ENCODE peak calls at places on chromosomes 7 and 10, in five cellular contexts. V is breast epithelium; I is cardiac muscle cell; Y is naive thymus-derived CD4-positive, alpha-beta T cell; C is CD8-positive, alpha-beta memory T cell. X is an unnamed sample. For H3K4me1, the result is how much of the 10 kb centered on the place peaks cover.

GRCh38 chr10:87507879-87508278 is 3.2 kb downstream of the MINPP1 start:
- DNase-seq in Y (no peak), I (no peak), C (no peak), V (no peak), X (no peak)

GRCh38 chr10:74548676-74549075 is 277.7 kb upstream of the KAT6B start:
- DNase-seq in V (no peak), I (no peak), Y (no peak), C (no peak), X (no peak)

GRCh38 chr7:149261321-149261828 is 621 bp upstream of the ZNF783 start:
- DNase-seq in I (peak), V (no peak), C (no peak), Y (no peak), X (no peak)

GRCh38 chr7:123594813-123595241 is 6.8 kb upstream of the ASB15 start:
- DNase-seq in C (no peak), V (no peak), Y (no peak), I (no peak), X (no peak)

GRCh38 chr7:24480501-24480900 is 92.8 kb upstream of the PALS2 start:
- DNase-seq in Y (no peak), C (no peak), I (no peak), V (no peak), X (no peak)

GRCh38 chr7:84100866-84101265 is 93.7 kb downstream of the SEMA3A start:
- DNase-seq in C (no peak), I (peak), V (no peak), Y (no peak), X (no peak)

GRCh38 chr7:143388491-143389101 is 7.5 kb downstream of the ZYX start:
- DNase-seq in Y (no peak), I (peak), V (no peak), C (no peak), X (no peak)

GRCh38 chr10:132698761-132699391 is 87.1 kb downstream of the NKX6-2 start:
- DNase-seq in C (no peak), Y (no peak), V (peak), I (no peak), X (no peak)

GRCh38 chr10:110511734-110512449 is 14.2 kb downstream of the DUSP5 start:
- DNase-seq in Y (no peak), C (no peak), I (peak), V (no peak), X (no peak)

GRCh38 chr7:100632951-100633717 is 8.2 kb downstream of the TFR2 start:
- DNase-seq in Y (peak), C (peak), V (no peak), I (peak), X (peak)

GRCh38 chr10:6239213-6239991 is 36.7 kb downstream of the PFKFB3 start:
- DNase-seq in Y (no peak), V (peak), C (peak), I (peak), X (no peak)

DNA sequence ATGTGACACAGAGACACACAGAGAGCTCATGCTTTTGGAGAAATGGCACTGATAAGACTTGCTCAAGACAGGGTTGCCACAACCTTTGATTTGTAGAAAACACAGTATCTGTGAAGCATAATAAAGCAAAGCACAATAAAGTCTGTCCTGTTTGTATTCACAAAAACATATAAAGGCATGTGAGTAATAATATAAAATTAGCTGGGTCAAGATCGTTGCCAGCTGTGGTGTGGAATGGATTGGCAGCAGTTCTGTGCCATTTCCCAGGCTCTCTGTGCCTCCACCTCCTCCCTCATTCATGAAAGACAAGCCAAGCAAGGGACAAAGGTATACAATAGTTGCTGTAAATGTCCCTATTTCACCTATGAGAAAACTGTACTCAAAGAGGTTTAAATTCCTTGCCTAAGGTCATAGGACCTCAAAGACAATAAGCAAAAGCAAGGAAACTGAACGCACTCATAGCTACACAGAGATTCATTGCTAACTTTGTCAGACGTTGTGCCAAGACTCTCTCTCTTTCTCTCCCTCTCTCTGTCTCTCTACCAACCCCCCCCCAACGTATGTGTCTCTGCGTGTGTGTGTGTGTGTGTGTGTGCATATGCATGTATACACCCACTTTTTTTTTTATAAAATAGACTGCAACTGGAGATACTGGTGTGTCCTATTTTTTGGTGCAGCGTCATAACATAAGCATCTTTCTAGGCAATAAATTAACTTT is 31.8 kb downstream of the CHST3 start:
- DNase-seq in C (no peak), V (no peak), Y (no peak), I (peak), X (no peak)
- H3K4me1 ChIP-seq in C (under half), V (under half), Y (under half), I (under half), X (half or more)

DNA sequence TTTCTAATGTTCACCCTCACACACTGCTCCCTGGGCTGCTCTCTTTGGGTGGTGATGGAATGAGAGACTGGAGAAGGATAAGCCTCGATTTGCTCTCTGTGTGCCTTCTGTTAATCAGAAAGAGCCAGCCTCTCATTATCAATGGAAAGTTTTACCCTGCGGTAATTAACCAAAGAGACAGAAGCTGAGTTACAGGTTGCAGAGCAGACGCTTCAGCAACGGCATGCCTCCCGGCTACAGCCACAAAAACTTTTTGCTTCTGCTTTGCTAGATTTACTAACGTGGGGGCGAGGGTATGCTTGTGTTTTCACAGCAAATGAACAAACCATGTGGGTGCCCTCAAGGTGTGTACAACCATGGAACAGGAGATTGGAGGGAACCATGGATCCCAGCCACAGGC is 18.0 kb downstream of the GIMAP4 start:
- DNase-seq in I (no peak), C (no peak), Y (no peak), V (no peak), X (no peak)
- H3K27ac ChIP-seq in I (no peak), C (no peak), Y (peak), V (peak), X (peak)

GRCh38 chr7:155296788-155297516 is 726 bp upstream of the INSIG1 start:
- DNase-seq in Y (peak), V (peak), C (peak), I (peak), X (peak)

GRCh38 chr7:155298288-155298833 is 683 bp downstream of the INSIG1 start:
- DNase-seq in I (no peak), V (no peak), C (peak), Y (peak), X (peak)

GRCh38 chr7:155295511-155295910 is 2.2 kb upstream of the INSIG1 start:
- DNase-seq in C (no peak), I (no peak), Y (no peak), V (no peak), X (no peak)

GRCh38 chr7:155297517-155298287 is at the start of gene INSIG1:
- DNase-seq in V (peak), Y (peak), I (peak), C (peak), X (peak)

GRCh38 chr7:155296006-155296787 is 1.5 kb upstream of the INSIG1 start:
- DNase-seq in I (no peak), Y (no peak), V (no peak), C (no peak), X (no peak)
- H3K4me1 ChIP-seq in I (under half), Y (under half), V (under half), C (under half), X (under half)

GRCh38 chr10:72695496-72695895 is 3.6 kb downstream of the MCU start:
- DNase-seq in V (no peak), Y (no peak), I (no peak), C (no peak), X (no peak)
- H3K27ac ChIP-seq in V (no peak), Y (no peak), I (no peak), C (no peak), X (no peak)

GRCh38 chr10:125812128-125812527 is 10.9 kb downstream of the UROS start:
- DNase-seq in I (peak), Y (no peak), V (no peak), C (no peak), X (no peak)

GRCh38 chr10:125820705-125821104 is 2.4 kb downstream of the UROS start:
- DNase-seq in V (no peak), C (no peak), I (no peak), Y (no peak), X (no peak)

GRCh38 chr10:125817318-125817946 is 5.6 kb downstream of the UROS start:
- DNase-seq in Y (no peak), I (no peak), C (no peak), V (no peak), X (no peak)

GRCh38 chr10:125815764-125816163 is 7.3 kb downstream of the UROS start:
- DNase-seq in C (no peak), V (no peak), I (no peak), Y (no peak), X (no peak)

DNA sequence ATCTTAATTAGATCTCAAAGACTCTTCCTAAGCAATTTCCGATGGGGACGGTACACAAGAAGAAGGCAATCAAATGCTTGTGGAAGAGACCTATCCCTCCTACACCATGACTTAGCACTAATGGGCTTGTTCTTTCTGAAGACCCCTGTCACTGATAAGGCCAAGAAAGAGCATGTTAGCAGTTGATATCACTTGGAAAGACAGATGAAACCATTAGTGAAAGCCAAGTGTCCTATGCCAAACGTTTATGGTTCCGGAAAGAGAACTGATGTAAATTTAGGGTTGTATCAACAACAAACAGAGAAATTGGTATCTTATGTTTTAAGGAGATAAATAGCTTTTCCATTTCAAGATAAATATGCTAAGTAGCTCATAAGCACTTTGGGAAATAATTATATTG is 6.5 kb downstream of the UROS start:
- DNase-seq in Y (no peak), C (no peak), I (no peak), V (no peak), X (no peak)
- H3K4me1 ChIP-seq in Y (under half), C (under half), I (under half), V (under half), X (under half)

GRCh38 chr10:69733791-69734261 is 67.9 kb upstream of the COL13A1 start:
- DNase-seq in I (peak), V (no peak), Y (no peak), C (no peak), X (no peak)

GRCh38 chr10:69732147-69732825 is 69.4 kb upstream of the COL13A1 start:
- DNase-seq in C (no peak), Y (no peak), V (no peak), I (no peak), X (peak)

GRCh38 chr10:69731184-69731583 is 70.5 kb upstream of the COL13A1 start:
- DNase-seq in C (no peak), I (peak), Y (no peak), V (no peak), X (no peak)

GRCh38 chr10:69731698-69732097 is 70.0 kb upstream of the COL13A1 start:
- DNase-seq in V (no peak), C (no peak), Y (no peak), I (no peak), X (no peak)

GRCh38 chr10:69732826-69733150 is 68.9 kb upstream of the COL13A1 start:
- DNase-seq in Y (no peak), V (no peak), C (no peak), I (no peak), X (no peak)
- H3K27ac ChIP-seq in Y (no peak), V (peak), C (no peak), I (no peak), X (peak)

GRCh38 chr7:36283711-36284130 is 105.9 kb upstream of the ANLN start:
- DNase-seq in C (no peak), V (no peak), I (no peak), Y (peak), X (peak)
- H3K4me1 ChIP-seq in C (half or more), V (under half), I (under half), Y (half or more), X (half or more)

GRCh38 chr7:1884583-1885350 is 214.7 kb downstream of the ELFN1 start:
- DNase-seq in I (no peak), C (no peak), V (no peak), Y (no peak), X (no peak)

GRCh38 chr7:1882451-1882850 is 212.4 kb downstream of the ELFN1 start:
- DNase-seq in C (no peak), Y (no peak), I (no peak), V (no peak), X (no peak)

GRCh38 chr7:1883031-1883761 is 213.1 kb downstream of the ELFN1 start:
- DNase-seq in V (no peak), Y (no peak), C (no peak), I (peak), X (no peak)

GRCh38 chr7:1885465-1886226 is 215.6 kb downstream of the ELFN1 start:
- DNase-seq in C (no peak), Y (no peak), I (no peak), V (no peak), X (no peak)

GRCh38 chr7:1883834-1884582 is 213.9 kb downstream of the ELFN1 start:
- DNase-seq in I (no peak), V (no peak), Y (no peak), C (no peak), X (peak)
- H3K27ac ChIP-seq in I (no peak), V (no peak), Y (no peak), C (peak), X (no peak)

DNA sequence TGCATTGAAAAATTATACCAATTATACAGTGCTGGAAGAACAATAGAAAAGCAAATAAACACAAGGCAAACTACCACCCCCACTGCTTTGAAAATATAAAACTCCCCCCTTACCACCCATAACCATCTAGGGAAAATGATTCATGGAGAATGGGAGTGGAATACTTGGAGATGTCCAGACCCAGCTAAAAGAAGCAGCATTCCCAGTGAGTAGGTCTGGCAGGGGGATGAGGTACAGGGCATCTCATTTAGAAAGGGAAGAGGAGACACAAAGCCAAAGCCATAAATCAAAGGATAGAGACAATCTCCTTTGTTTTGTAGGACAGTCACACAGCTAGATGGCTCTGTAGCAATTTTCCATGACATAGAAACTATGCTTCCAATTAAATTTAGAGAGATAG is 36.0 kb upstream of the DGKI start:
- DNase-seq in Y (no peak), V (no peak), I (no peak), C (no peak), X (no peak)
- H3K4me1 ChIP-seq in Y (under half), V (under half), I (under half), C (under half), X (under half)

DNA sequence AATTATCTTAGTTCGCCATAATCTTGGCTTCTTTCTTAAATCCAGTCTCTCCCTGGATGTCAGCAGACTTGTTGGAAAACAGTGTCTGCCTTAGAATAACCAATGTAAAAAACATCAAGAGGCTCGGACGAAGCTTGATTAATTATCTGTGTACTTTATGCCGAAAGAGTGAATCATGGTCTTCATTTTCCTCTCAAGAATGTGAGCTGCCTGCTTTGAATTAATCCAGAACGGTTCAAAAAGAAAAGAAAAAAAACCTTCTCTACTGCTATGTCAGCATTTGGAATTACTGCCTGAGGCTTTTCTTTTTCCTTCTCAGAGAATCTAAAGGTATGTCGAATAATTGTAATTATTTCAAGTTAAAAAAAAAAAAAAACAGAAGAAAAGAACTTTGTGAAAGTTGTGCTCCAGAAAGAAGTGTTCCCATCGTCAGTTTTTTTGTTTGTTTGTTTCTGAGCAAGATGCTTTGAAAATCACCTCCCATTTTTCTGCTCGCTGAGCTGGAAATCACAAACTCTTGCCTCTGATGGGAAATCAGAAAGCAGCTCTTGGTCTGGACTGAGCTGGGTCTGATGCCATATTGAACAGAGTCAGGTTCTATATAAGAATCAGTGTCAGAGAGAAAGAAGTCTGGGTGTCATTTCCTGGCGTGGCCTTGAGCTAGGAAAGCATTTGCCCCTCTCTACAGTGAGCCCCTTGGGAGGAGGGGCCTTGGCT is 20.1 kb downstream of the PLPP4 start:
- DNase-seq in C (no peak), V (no peak), I (peak), Y (no peak), X (no peak)
- H3K27ac ChIP-seq in C (no peak), V (no peak), I (no peak), Y (no peak), X (no peak)